ENCODE peak calls at places on chromosomes 6 and 20, in five cellular contexts. M, R, I, W and A are unnamed samples.

GRCh38 chr20:13874269-13875158 is 89.7 kb downstream of the NDUFAF5 start:
- DNase-seq in R (no peak), I (no peak), M (no peak), W (no peak), A (no peak)

GRCh38 chr6:111718326-111718725 is 112.6 kb upstream of the TRAF3IP2 start:
- DNase-seq in R (no peak), M (no peak), I (no peak), W (no peak), A (no peak)

GRCh38 chr6:12776291-12776690 is 59.7 kb downstream of the PHACTR1 start:
- DNase-seq in W (no peak), M (no peak), I (no peak), R (no peak), A (no peak)

GRCh38 chr6:148972481-148972880 is 225.7 kb downstream of the UST start:
- DNase-seq in I (no peak), W (peak), R (peak), M (no peak), A (peak)

GRCh38 chr6:4113623-4114022 is 21.8 kb downstream of the ECI2 start:
- DNase-seq in R (no peak), W (no peak), M (peak), I (no peak), A (no peak)

GRCh38 chr6:3315068-3315467 is 56.3 kb downstream of the PSMG4 start:
- DNase-seq in I (no peak), R (no peak), W (no peak), M (no peak), A (no peak)

GRCh38 chr6:73011945-73012344 is 213.4 kb downstream of the KHDC1L start:
- DNase-seq in R (no peak), W (no peak), I (no peak), M (peak), A (no peak)

GRCh38 chr6:65638047-65638831 is 68.8 kb downstream of the EYS start:
- DNase-seq in M (no peak), I (peak), R (no peak), W (no peak), A (no peak)

GRCh38 chr6:11702039-11702795 is 76.4 kb downstream of the ADTRP start:
- DNase-seq in R (peak), W (peak), I (no peak), M (peak), A (no peak)

GRCh38 chr6:6595946-6596345 is 7.4 kb downstream of the LY86 start:
- DNase-seq in M (no peak), W (no peak), R (no peak), I (no peak), A (no peak)

GRCh38 chr6:44222486-44222986 is 859 bp upstream of the SLC29A1 start:
- DNase-seq in W (no peak), I (no peak), M (no peak), R (no peak), A (no peak)

GRCh38 chr6:34580707-34581560 is 24.8 kb upstream of the SPDEF start:
- DNase-seq in I (no peak), M (peak), W (no peak), R (no peak), A (no peak)

GRCh38 chr6:128233501-128233900 is 286.9 kb downstream of the PTPRK start:
- DNase-seq in W (no peak), I (no peak), M (no peak), R (no peak), A (no peak)

GRCh38 chr6:143117108-143117507 is 56.4 kb downstream of the AIG1 start:
- DNase-seq in I (no peak), W (no peak), R (no peak), M (no peak), A (no peak)

GRCh38 chr6:136646377-136646776 is 96.2 kb upstream of the MAP7 start:
- DNase-seq in W (no peak), I (no peak), M (peak), R (no peak), A (no peak)

GRCh38 chr6:35494161-35494563 is 2.7 kb downstream of the TEAD3 start:
- DNase-seq in I (no peak), W (no peak), M (no peak), R (no peak), A (no peak)

GRCh38 chr6:87574237-87574636 is 15.6 kb downstream of the RARS2 start:
- DNase-seq in M (no peak), W (no peak), I (no peak), R (no peak), A (no peak)

GRCh38 chr20:32648761-32649615 is 24.8 kb downstream of the C20orf203 start:
- DNase-seq in I (no peak), R (no peak), W (no peak), M (no peak), A (no peak)

GRCh38 chr6:42226251-42227143 is 8.8 kb upstream of the MRPS10 start:
- DNase-seq in I (no peak), W (peak), M (peak), R (peak), A (no peak)

GRCh38 chr20:3782597-3782996 is 1.3 kb upstream of the SPEF1 start:
- DNase-seq in W (no peak), R (no peak), I (no peak), M (no peak), A (no peak)

GRCh38 chr6:45608252-45608911 is 230.6 kb upstream of the SUPT3H start:
- DNase-seq in R (no peak), M (no peak), I (no peak), W (peak), A (no peak)

GRCh38 chr20:23231561-23232218 is 118.9 kb upstream of the NXT1 start:
- DNase-seq in W (peak), M (peak), I (no peak), R (peak), A (no peak)

GRCh38 chr20:52004720-52005119 is 186.9 kb downstream of the ZFP64 start:
- DNase-seq in M (peak), I (no peak), R (no peak), W (no peak), A (no peak)

GRCh38 chr20:50645253-50646068 is 45.9 kb downstream of the RIPOR3 start:
- DNase-seq in W (peak), R (peak), M (peak), I (no peak), A (peak)

GRCh38 chr20:56716806-56717205 is 87.7 kb downstream of the TFAP2C start:
- DNase-seq in I (no peak), R (peak), M (no peak), W (no peak), A (no peak)

GRCh38 chr6:9978480-9978879 is 436.4 kb downstream of the TFAP2A start:
- DNase-seq in M (no peak), W (no peak), I (no peak), R (peak), A (no peak)

GRCh38 chr6:69901361-69901760 is 35.0 kb downstream of the COL19A1 start:
- DNase-seq in M (no peak), R (no peak), I (no peak), W (no peak), A (no peak)

GRCh38 chr6:45959534-45960195 is 56.0 kb downstream of the CLIC5 start:
- DNase-seq in W (peak), M (no peak), R (peak), I (no peak), A (no peak)

GRCh38 chr6:107695061-107695715 is 128.9 kb downstream of the SCML4 start:
- DNase-seq in W (no peak), M (peak), I (no peak), R (no peak), A (no peak)

GRCh38 chr6:159203304-159204005 is 34.3 kb downstream of the FNDC1 start:
- DNase-seq in W (peak), I (no peak), R (peak), M (peak), A (no peak)

GRCh38 chr6:164252952-164253351 is 838.4 kb downstream of the QKI start:
- DNase-seq in R (no peak), W (no peak), I (no peak), M (no peak), A (no peak)

DNA sequence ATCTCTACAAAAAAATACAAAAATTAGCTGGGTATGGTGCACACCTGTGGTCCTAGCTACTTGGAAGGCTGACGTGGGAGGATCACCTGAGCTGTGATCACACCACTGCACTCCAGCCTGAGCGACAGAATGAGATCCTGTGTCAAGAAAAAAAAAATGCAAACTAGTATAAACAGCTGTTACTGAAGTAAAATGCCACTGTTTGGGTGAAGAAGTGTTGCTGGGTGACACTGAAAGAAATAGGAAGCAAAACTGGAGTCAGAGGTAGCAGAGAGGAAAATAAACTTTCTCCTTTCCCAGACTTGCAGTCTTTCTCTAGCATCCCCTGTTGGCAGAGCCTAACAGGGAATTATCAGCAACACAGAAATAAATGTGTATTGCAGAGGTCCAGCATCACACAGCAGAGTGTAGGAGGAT is 241.2 kb upstream of the PREP start:
- DNase-seq in R (no peak), M (no peak), W (no peak), I (no peak), A (no peak)
- TF ChIP-seq CTCF in R (no peak), M (peak), W (no peak), I (no peak), A (no peak)

GRCh38 chr6:26221186-26221585 is 134.0 kb downstream of the HFE start:
- DNase-seq in M (no peak), R (no peak), I (no peak), W (no peak), A (no peak)
- TF ChIP-seq CTCF in M (no peak), R (no peak), I (no peak), W (no peak), A (no peak)

GRCh38 chr6:30259140-30260035 is 46.2 kb upstream of the TRIM26 start:
- DNase-seq in W (peak), I (peak), R (peak), M (peak), A (peak)
- TF ChIP-seq CTCF in W (peak), I (peak), R (peak), M (peak), A (peak)

GRCh38 chr20:43853918-43854317 is 60.7 kb upstream of the TOX2 start:
- DNase-seq in R (no peak), M (no peak), W (no peak), I (no peak), A (no peak)

GRCh38 chr20:43857127-43857526 is 57.5 kb upstream of the TOX2 start:
- DNase-seq in I (no peak), W (no peak), R (no peak), M (no peak), A (no peak)

GRCh38 chr20:43849496-43850197 is 65.0 kb upstream of the TOX2 start:
- DNase-seq in I (no peak), W (peak), R (peak), M (peak), A (no peak)

GRCh38 chr20:43855803-43856202 is 58.8 kb upstream of the TOX2 start:
- DNase-seq in R (no peak), I (no peak), M (no peak), W (no peak), A (no peak)

GRCh38 chr20:43853174-43853803 is 61.4 kb upstream of the TOX2 start:
- DNase-seq in I (no peak), W (peak), R (peak), M (peak), A (no peak)
- TF ChIP-seq CTCF in I (no peak), W (no peak), R (no peak), M (no peak), A (no peak)

GRCh38 chr20:63289311-63290135 is 3.5 kb upstream of the COL20A1 start:
- DNase-seq in M (no peak), W (no peak), R (no peak), I (no peak), A (no peak)

GRCh38 chr20:63290136-63290676 is 2.8 kb upstream of the COL20A1 start:
- DNase-seq in R (no peak), I (no peak), W (no peak), M (no peak), A (no peak)

GRCh38 chr20:63292292-63292701 is 689 bp upstream of the COL20A1 start:
- DNase-seq in M (no peak), W (no peak), I (no peak), R (no peak), A (no peak)

GRCh38 chr20:63291811-63292210 is 1.2 kb upstream of the COL20A1 start:
- DNase-seq in R (no peak), W (no peak), I (no peak), M (no peak), A (no peak)

GRCh38 chr20:63290677-63291472 is 2.1 kb upstream of the COL20A1 start:
- DNase-seq in M (peak), I (peak), R (peak), W (no peak), A (peak)
- TF ChIP-seq CTCF in M (peak), I (peak), R (peak), W (peak), A (peak)

DNA sequence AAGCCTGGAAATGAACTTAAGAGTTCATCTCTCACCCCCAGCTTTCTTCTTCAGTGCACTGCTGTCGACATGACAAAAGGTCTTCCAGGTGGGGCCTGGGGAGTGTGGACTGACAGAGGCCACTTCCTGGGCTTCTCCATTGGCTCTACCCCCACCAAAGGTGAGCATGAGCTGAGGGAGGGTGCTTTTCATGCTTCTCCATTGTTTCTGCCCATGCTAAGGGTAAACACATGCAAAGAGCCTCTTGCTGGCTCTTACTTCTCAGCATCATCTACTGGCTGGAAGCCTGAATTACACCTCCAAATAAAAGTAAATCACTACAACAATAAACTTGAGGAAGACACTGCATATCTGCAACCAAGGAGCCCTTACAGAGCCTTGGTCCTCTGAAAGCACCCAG is 227.2 kb downstream of the EPM2A start:
- DNase-seq in R (no peak), M (no peak), W (no peak), I (no peak), A (no peak)
- TF ChIP-seq CTCF in R (no peak), M (no peak), W (peak), I (no peak), A (no peak)

GRCh38 chr6:116971959-116972358 is 94.9 kb downstream of the RFX6 start:
- DNase-seq in W (peak), I (peak), M (peak), R (peak), A (no peak)
- TF ChIP-seq CTCF in W (peak), I (peak), M (peak), R (peak), A (peak)

GRCh38 chr6:75350156-75350555 is 65.6 kb upstream of the TMEM30A start:
- DNase-seq in M (no peak), W (no peak), R (no peak), I (no peak), A (no peak)

GRCh38 chr6:75347797-75348610 is 63.4 kb upstream of the TMEM30A start:
- DNase-seq in W (no peak), M (peak), I (no peak), R (no peak), A (no peak)

GRCh38 chr6:75348882-75349261 is 64.3 kb upstream of the TMEM30A start:
- DNase-seq in W (no peak), I (no peak), R (no peak), M (no peak), A (no peak)

GRCh38 chr6:75350808-75351207 is 66.2 kb upstream of the TMEM30A start:
- DNase-seq in M (no peak), W (no peak), R (no peak), I (no peak), A (no peak)

DNA sequence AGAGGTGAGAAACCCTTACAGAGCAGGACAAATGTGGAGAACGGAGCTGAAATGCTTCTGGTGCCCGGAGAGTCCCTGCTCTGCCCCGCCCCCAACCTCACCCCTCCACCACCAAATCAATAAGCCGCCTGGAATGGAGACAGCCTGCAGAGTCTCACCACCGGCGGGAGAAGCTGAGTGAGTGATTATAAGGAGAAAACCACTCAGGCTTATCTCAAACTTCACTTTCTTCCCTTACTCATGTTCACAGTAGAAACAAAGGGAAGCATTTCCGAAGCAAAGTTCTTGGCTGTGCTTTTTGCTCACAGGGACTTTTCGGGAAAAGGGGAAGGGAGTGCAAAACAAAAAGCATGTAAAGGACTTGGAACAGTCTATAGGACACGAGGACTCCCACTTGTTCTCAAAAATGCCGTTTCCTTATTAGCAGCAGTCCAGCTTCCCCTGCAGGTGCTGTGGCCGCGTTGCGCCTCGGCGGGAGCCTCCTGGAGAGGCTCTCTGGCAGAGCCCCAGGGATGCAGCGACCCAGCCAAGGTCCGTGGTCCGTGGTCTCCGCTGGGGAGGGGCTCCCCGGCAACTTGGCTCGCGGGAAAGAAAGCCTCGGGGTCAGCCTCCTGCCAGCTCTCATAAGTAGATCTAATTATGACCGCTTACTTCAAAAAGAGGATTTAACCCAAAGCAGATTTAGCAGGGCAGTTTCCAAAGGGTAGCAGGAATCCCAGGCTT is 64.8 kb upstream of the TMEM30A start:
- DNase-seq in M (peak), R (no peak), W (peak), I (peak), A (peak)
- TF ChIP-seq CTCF in M (no peak), R (no peak), W (peak), I (peak), A (peak)

GRCh38 chr6:145895802-145896201 is 68.4 kb downstream of the SHPRH start:
- DNase-seq in R (peak), M (peak), W (peak), I (no peak), A (no peak)
- TF ChIP-seq CTCF in R (peak), M (peak), W (peak), I (peak), A (no peak)